ENCODE peak calls at places on chromosomes 4 and X, in eight cellular contexts. C is HepG2, G is HCT116, T is upper lobe of left lung, N is GM23338, W is Panc1, D is GM12878, Q is K562. V is an unnamed sample.
A peak's percentile ranks its signal among the peaks of the same experiment; 100 is the strongest.

GRCh38 chr4:73964862-73965611 is 16.8 kb downstream of the PF4 start:
- ATAC-seq in C (peak; percentile 73), G (peak; percentile 97), T (peak; percentile 38), N (peak; percentile 99), W (no peak), D (peak; percentile 64), Q (peak; percentile 91), V (no peak)

GRCh38 chrX:47380268-47380667 is 9.9 kb downstream of the ZNF157 start:
- ATAC-seq in C (no peak), G (no peak), T (peak; percentile 52), N (no peak), W (no peak), D (peak; percentile 71), Q (no peak), V (no peak)

GRCh38 chr4:2806392-2807355 is 13.8 kb downstream of the SH3BP2 start:
- ATAC-seq in C (no peak), G (no peak), T (peak; percentile 47), N (no peak), W (no peak), D (peak; percentile 29), Q (peak; percentile 10), V (peak; percentile 66)

GRCh38 chr4:99817310-99817885 is 771 bp downstream of the DAPP1 start:
- ATAC-seq in C (no peak), G (no peak), T (peak; percentile 66), N (no peak), W (no peak), D (peak; percentile 56), Q (peak; percentile 67), V (no peak)

GRCh38 chr4:38768968-38769394 is 13.8 kb downstream of the TLR10 start:
- ATAC-seq in C (no peak), G (no peak), T (peak; percentile 49), N (no peak), W (no peak), D (peak; percentile 67), Q (no peak), V (peak; percentile 84)

GRCh38 chr4:99402765-99403164 is 32.4 kb downstream of the ADH7 start:
- ATAC-seq in C (no peak), G (no peak), T (no peak), N (no peak), W (no peak), D (no peak), Q (peak; percentile 64), V (no peak)

GRCh38 chr4:17347445-17347844 is 164.4 kb downstream of the QDPR start:
- ATAC-seq in C (peak; percentile 86), G (peak; percentile 87), T (peak; percentile 50), N (peak; percentile 84), W (no peak), D (peak; percentile 91), Q (peak; percentile 77), V (no peak)

GRCh38 chr4:152903658-152904057 is 32.5 kb upstream of the FHDC1 start:
- ATAC-seq in C (no peak), G (no peak), T (no peak), N (no peak), W (no peak), D (no peak), Q (no peak), V (no peak)

GRCh38 chr4:185709802-185710486 is 102.0 kb downstream of the SORBS2 start:
- ATAC-seq in C (peak; percentile 29), G (no peak), T (peak; percentile 23), N (no peak), W (no peak), D (no peak), Q (no peak), V (no peak)

GRCh38 chr4:147816382-147817254 is 84.7 kb downstream of the ARHGAP10 start:
- ATAC-seq in C (no peak), G (no peak), T (peak; percentile 52), N (no peak), W (no peak), D (no peak), Q (no peak), V (peak; percentile 73)
- H3K4me1 ChIP-seq in C (no peaks in the 10 kb centered on the region), G (peaks cover 8% of the 10 kb centered on the region), T (peaks cover 11% of the 10 kb centered on the region), N (no peaks in the 10 kb centered on the region), W (peaks cover 5% of the 10 kb centered on the region), D (peaks cover 7% of the 10 kb centered on the region), Q (no peaks in the 10 kb centered on the region), V (peaks cover 62% of the 10 kb centered on the region)

GRCh38 chr4:7326306-7326692 is 108.4 kb downstream of the PSAPL1 start:
- ATAC-seq in C (no peak), G (no peak), T (no peak), N (no peak), W (no peak), D (no peak), Q (no peak), V (no peak)

GRCh38 chr4:7328162-7328912 is 106.4 kb downstream of the PSAPL1 start:
- ATAC-seq in C (no peak), G (peak; percentile 5), T (no peak), N (no peak), W (no peak), D (no peak), Q (no peak), V (no peak)

GRCh38 chr4:7327341-7327885 is 107.3 kb downstream of the PSAPL1 start:
- ATAC-seq in C (no peak), G (no peak), T (no peak), N (no peak), W (no peak), D (no peak), Q (peak; percentile 26), V (no peak)

GRCh38 chr4:7325541-7325940 is 109.2 kb downstream of the PSAPL1 start:
- ATAC-seq in C (no peak), G (no peak), T (no peak), N (no peak), W (no peak), D (no peak), Q (no peak), V (no peak)

GRCh38 chr4:7326693-7327340 is 107.9 kb downstream of the PSAPL1 start:
- ATAC-seq in C (no peak), G (no peak), T (no peak), N (no peak), W (no peak), D (no peak), Q (no peak), V (no peak)
- TF ChIP-seq POLR2AphosphoS5 in C (no peak), G (no peak), T (no peak), N (no peak), W (no peak), D (no peak), Q (no peak), V (no peak)

GRCh38 chrX:1466971-1467561 is 14.4 kb upstream of the ASMTL start:
- ATAC-seq in C (no peak), G (no peak), T (peak; percentile 23), N (no peak), W (no peak), D (peak; percentile 67), Q (no peak), V (no peak)
- H3K4me1 ChIP-seq in C (no peaks in the 10 kb centered on the region), G (no peaks in the 10 kb centered on the region), T (peaks cover 3% of the 10 kb centered on the region), N (no peaks in the 10 kb centered on the region), W (no peaks in the 10 kb centered on the region), D (peaks cover 43% of the 10 kb centered on the region), Q (no peaks in the 10 kb centered on the region), V (no peaks in the 10 kb centered on the region)

DNA sequence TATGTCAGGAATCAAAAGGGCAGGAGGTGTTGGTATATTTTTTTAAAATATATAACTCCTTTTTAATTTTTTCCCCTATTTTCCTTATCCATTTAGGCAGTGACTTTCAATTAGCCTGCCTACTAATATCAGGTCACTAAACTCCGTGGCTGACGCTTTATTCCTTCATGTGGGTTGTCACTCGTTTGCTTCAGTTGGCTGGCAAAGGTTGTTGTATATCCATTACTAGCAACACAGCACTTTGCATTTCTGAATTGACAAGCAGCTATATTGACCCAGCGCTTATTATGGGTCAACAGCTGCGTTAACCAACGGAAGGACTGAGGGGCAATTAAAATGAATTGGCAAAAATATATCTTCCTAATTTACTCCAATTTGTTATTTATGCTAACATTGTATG is 87.7 kb downstream of the ARX start:
- ATAC-seq in C (no peak), G (no peak), T (no peak), N (no peak), W (no peak), D (no peak), Q (no peak), V (no peak)
- TF ChIP-seq POLR2AphosphoS5 in C (no peak), G (no peak), T (no peak), N (no peak), W (no peak), D (no peak), Q (no peak), V (no peak)

GRCh38 chr4:84966382-84967291 is at the start of gene WDFY3:
- ATAC-seq in C (peak; percentile 85), G (peak; percentile 89), T (peak; percentile 97), N (peak; percentile 74), W (peak; percentile 97), D (no peak), Q (peak; percentile 92), V (peak; percentile 94)
- H3K4me1 ChIP-seq in C (peaks cover 23% of the 10 kb centered on the region), G (peaks cover 4% of the 10 kb centered on the region), T (peaks cover 20% of the 10 kb centered on the region), N (peaks cover 47% of the 10 kb centered on the region), W (peaks cover 9% of the 10 kb centered on the region), D (no peaks in the 10 kb centered on the region), Q (peaks cover 15% of the 10 kb centered on the region), V (no peaks in the 10 kb centered on the region)

DNA sequence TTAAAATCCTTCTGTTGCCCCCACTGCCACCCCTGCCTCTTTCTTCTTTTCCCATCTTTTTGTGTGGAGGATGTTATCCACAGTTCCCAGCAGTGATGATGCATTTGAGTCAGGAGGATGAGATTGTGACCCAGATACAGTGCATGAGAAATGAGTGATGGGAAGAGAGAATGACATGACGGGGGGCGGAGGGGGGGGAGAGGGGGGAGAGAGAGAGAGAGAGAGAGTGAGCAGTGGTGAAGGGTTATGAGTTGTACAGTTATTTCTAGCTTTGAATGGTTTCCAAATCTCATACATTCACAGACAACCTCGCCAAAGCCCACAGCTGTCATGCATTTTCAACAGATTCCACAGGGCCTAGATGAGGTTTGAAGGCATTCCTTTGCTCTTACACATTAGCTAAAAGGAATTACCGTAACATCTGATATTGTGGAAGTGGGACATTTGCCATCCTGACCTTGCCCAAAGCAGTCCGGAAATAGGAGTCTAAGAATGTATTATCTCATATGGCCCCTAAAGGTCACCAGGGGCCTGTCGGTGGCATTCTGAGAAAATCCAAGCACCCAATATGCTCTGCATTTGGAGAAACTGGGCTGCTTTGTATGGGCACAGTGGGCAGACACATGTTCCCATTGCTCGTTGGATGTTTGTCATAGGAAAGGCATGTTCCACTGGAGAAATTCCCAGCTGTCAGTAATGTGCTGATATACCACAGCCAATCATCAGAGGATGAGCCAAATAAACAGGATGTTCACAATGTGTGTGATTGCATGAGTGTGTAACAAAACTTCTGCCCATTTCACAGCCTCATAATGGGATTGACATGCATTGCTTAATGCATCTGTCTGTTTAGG is 435.8 kb downstream of the SPRY1 start:
- ATAC-seq in C (no peak), G (peak; percentile 36), T (peak; percentile 94), N (no peak), W (peak; percentile 38), D (no peak), Q (no peak), V (peak; percentile 89)
- TF ChIP-seq POLR2AphosphoS5 in C (no peak), G (no peak), T (peak; percentile 72), N (no peak), W (no peak), D (no peak), Q (no peak), V (peak; percentile 66)

GRCh38 chr4:143405197-143405730 is 68.6 kb downstream of the GAB1 start:
- ATAC-seq in C (no peak), G (no peak), T (no peak), N (no peak), W (no peak), D (peak; percentile 47), Q (peak; percentile 32), V (no peak)
- H3K4me1 ChIP-seq in C (peaks cover 7% of the 10 kb centered on the region), G (no peaks in the 10 kb centered on the region), T (peaks cover 59% of the 10 kb centered on the region), N (peaks cover 15% of the 10 kb centered on the region), W (no peaks in the 10 kb centered on the region), D (peaks cover 30% of the 10 kb centered on the region), Q (peaks cover 4% of the 10 kb centered on the region), V (peaks cover 33% of the 10 kb centered on the region)